ENCODE peak calls at places on chromosomes 1 and 21, in five cellular contexts. U is lower leg skin; N is HEK293T; C is CD8-positive, alpha-beta memory T cell; H is activated effector memory CD4-positive, alpha-beta T cell treated with anti-CD3 and anti-CD28 coated beads, Interleukin-2, amount 50 U/mL, for 16 hours. Y is an unnamed sample.

GRCh38 chr1:19435181-19435580 is 50.2 kb downstream of the CAPZB start:
- DNase-seq in U (no peak), N (no peak), C (no peak), H (no peak), Y (peak)

GRCh38 chr1:16114527-16115467 is 41.1 kb downstream of the EPHA2 start:
- DNase-seq in U (no peak), N (no peak), C (no peak), H (no peak), Y (no peak)

GRCh38 chr1:84505167-84506001 is 802 bp upstream of the SPATA1 start:
- DNase-seq in U (peak), N (peak), C (peak), H (no peak), Y (peak)

GRCh38 chr21:45574691-45575090 is 32.5 kb upstream of the SLC19A1 start:
- DNase-seq in U (no peak), N (no peak), C (no peak), H (no peak), Y (no peak)

GRCh38 chr1:2046225-2046917 is 3.8 kb upstream of the PRKCZ start:
- DNase-seq in U (no peak), N (peak), C (no peak), H (peak), Y (peak)

GRCh38 chr21:28554660-28555475 is 437.8 kb downstream of the LTN1 start:
- DNase-seq in U (no peak), N (no peak), C (no peak), H (no peak), Y (no peak)

GRCh38 chr21:30577766-30578165 is 12.4 kb downstream of the KRTAP22-2 start:
- DNase-seq in U (no peak), N (no peak), C (no peak), H (no peak), Y (no peak)

GRCh38 chr1:38735651-38736161 is 123.9 kb downstream of the RRAGC start:
- DNase-seq in U (no peak), N (no peak), C (no peak), H (no peak), Y (peak)

GRCh38 chr1:156291226-156292061 is 4.0 kb downstream of the GLMP start:
- DNase-seq in U (peak), N (peak), C (no peak), H (no peak), Y (peak)

GRCh38 chr1:244796719-244797406 is 38.6 kb upstream of the COX20 start:
- DNase-seq in U (peak), N (peak), C (peak), H (peak), Y (peak)

GRCh38 chr1:21261551-21262281 is 28.5 kb downstream of the ECE1 start:
- DNase-seq in U (peak), N (no peak), C (no peak), H (no peak), Y (peak)

GRCh38 chr1:34162852-34163766 is 1.9 kb downstream of the CSMD2 start:
- DNase-seq in U (peak), N (peak), C (no peak), H (no peak), Y (peak)

GRCh38 chr1:230144765-230145504 is 77.9 kb downstream of the GALNT2 start:
- DNase-seq in U (no peak), N (no peak), C (no peak), H (no peak), Y (no peak)

GRCh38 chr1:89487972-89488371 is 36.7 kb upstream of the LRRC8B start:
- DNase-seq in U (no peak), N (no peak), C (no peak), H (no peak), Y (no peak)

GRCh38 chr1:1946540-1946939 is 27.5 kb upstream of the TMEM52 start:
- DNase-seq in U (no peak), N (no peak), C (no peak), H (no peak), Y (peak)

GRCh38 chr21:24456358-24456757 is 1150.9 kb downstream of the MRPL39 start:
- DNase-seq in U (no peak), N (no peak), C (no peak), H (no peak), Y (no peak)

GRCh38 chr1:56432561-56432971 is 146.8 kb downstream of the PLPP3 start:
- DNase-seq in U (no peak), N (no peak), C (no peak), H (no peak), Y (no peak)

Y was measured in fibroblast of mammary gland.